ENCODE peak calls at places on chromosomes 11 and 22, in eight cellular contexts. G is stomach, I is IMR-90, D is suprapubic skin, E is K562, Q is heart left ventricle, J is sigmoid colon, L is spleen. T is an unnamed sample.

GRCh38 chr11:94303884-94304459 is 408 bp upstream of the IZUMO1R start:
- DNase-seq in D (no peak), G (no peak), L (no peak), E (no peak), I (no peak), J (no peak), Q (no peak), T (no peak)

GRCh38 chr11:35590412-35590811 is 27.8 kb upstream of the FJX1 start:
- DNase-seq in D (no peak), G (no peak), E (no peak), I (peak), J (no peak), Q (no peak), L (no peak), T (no peak)

GRCh38 chr11:103892603-103893002 is 143.8 kb upstream of the DDI1 start:
- DNase-seq in I (peak), D (no peak), L (no peak), E (no peak), Q (no peak), G (no peak), J (no peak), T (no peak)

GRCh38 chr11:416757-417621 is 2.2 kb upstream of the SIGIRR start:
- DNase-seq in E (no peak), L (peak), Q (peak), J (no peak), I (no peak), D (no peak), G (peak), T (no peak)

GRCh38 chr11:93686812-93687211 is 25.3 kb downstream of the CEP295 start:
- DNase-seq in Q (no peak), J (no peak), E (no peak), L (no peak), D (no peak), G (no peak), I (peak), T (no peak)

GRCh38 chr11:130198292-130198691 is 38.7 kb downstream of the ST14 start:
- DNase-seq in L (peak), Q (no peak), J (no peak), E (no peak), G (no peak), I (no peak), D (no peak), T (no peak)

GRCh38 chr11:64864473-64865285 is 13.7 kb downstream of the EHD1 start:
- DNase-seq in L (peak), Q (peak), G (no peak), I (peak), E (no peak), J (peak), D (no peak), T (no peak)

GRCh38 chr22:43531651-43532050 is 119.8 kb downstream of the MPPED1 start:
- DNase-seq in G (no peak), Q (no peak), L (no peak), E (no peak), I (no peak), J (no peak), D (no peak), T (no peak)

GRCh38 chr11:44381261-44381660 is 71.3 kb upstream of the ALX4 start:
- DNase-seq in G (no peak), L (no peak), J (no peak), E (no peak), I (no peak), Q (no peak), D (peak), T (no peak)

GRCh38 chr11:120303004-120303637 is 22.0 kb upstream of the TLCD5 start:
- DNase-seq in D (no peak), Q (peak), J (peak), G (peak), I (peak), L (no peak), E (peak), T (peak)

GRCh38 chr11:10267821-10268220 is 26.2 kb downstream of the SBF2 start:
- DNase-seq in L (no peak), Q (no peak), E (no peak), D (no peak), J (no peak), I (no peak), G (no peak), T (no peak)

GRCh38 chr22:19723165-19723989 is at the start of gene GP1BB:
- DNase-seq in G (peak), I (no peak), D (no peak), Q (peak), J (no peak), E (peak), L (no peak), T (no peak)

GRCh38 chr11:21414928-21415327 is 745.5 kb downstream of the NELL1 start:
- DNase-seq in J (no peak), E (no peak), D (no peak), G (no peak), I (no peak), Q (no peak), L (no peak), T (no peak)

GRCh38 chr11:17929171-17929570 is 83.7 kb downstream of the SERGEF start:
- DNase-seq in L (no peak), D (no peak), J (no peak), Q (no peak), E (no peak), G (no peak), I (no peak), T (no peak)

GRCh38 chr11:68974421-68975194 is 6.2 kb downstream of the MRGPRD start:
- DNase-seq in E (peak), I (peak), L (peak), J (peak), Q (no peak), D (peak), G (no peak), T (no peak)

GRCh38 chr11:62340269-62340901 is 3.1 kb downstream of the ASRGL1 start:
- DNase-seq in D (no peak), J (peak), I (peak), E (peak), L (peak), Q (peak), G (peak), T (no peak)

GRCh38 chr11:83061883-83062282 is 9.8 kb downstream of the RAB30 start:
- DNase-seq in I (no peak), D (no peak), L (no peak), G (no peak), E (no peak), Q (no peak), J (no peak), T (no peak)

GRCh38 chr11:61509058-61510029 is 795 bp downstream of the LRRC10B start:
- DNase-seq in E (peak), G (peak), D (no peak), Q (peak), I (peak), L (peak), J (peak), T (peak)

GRCh38 chr11:26144309-26144690 is 187.6 kb upstream of the ANO3 start:
- DNase-seq in D (no peak), L (no peak), J (no peak), I (no peak), Q (no peak), E (no peak), G (no peak), T (no peak)

GRCh38 chr11:126748097-126748756 is 252.3 kb downstream of the KIRREL3 start:
- DNase-seq in E (no peak), L (peak), G (no peak), Q (no peak), I (no peak), J (no peak), D (no peak), T (no peak)

GRCh38 chr11:120137611-120138521 is at the start of gene TRIM29:
- DNase-seq in L (peak), I (no peak), Q (peak), E (peak), D (peak), J (peak), G (peak), T (no peak)

GRCh38 chr22:43828711-43829447 is 16.8 kb upstream of the EFCAB6 start:
- DNase-seq in E (no peak), G (no peak), L (peak), I (peak), J (peak), D (peak), Q (peak), T (peak)

GRCh38 chr11:66020618-66021357 is 5.5 kb downstream of the CATSPER1 start:
- DNase-seq in L (peak), I (peak), Q (no peak), E (peak), D (no peak), G (peak), J (no peak), T (no peak)

DNA sequence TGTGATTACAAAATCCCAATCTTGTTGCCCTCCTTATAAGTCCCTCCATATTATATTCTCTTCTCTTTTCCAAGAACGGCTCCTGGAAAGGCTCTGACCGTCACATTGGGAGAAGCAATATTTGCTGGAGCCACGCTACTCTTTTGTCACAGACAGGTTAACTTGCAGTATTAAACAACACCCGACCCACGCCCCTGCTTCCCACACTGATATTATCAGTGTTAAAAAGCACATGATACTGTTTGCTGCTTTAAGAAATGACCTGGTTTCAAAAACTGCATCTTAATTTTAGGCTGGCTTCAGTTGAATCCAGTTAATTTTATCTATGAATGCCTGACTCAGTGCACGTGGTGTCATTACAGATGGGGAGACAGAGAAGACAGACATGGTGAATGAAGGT is 3.1 kb downstream of the FLI1 start:
- DNase-seq in D (no peak), L (no peak), E (no peak), Q (no peak), G (no peak), I (no peak), J (no peak), T (no peak)
- H3K4me3 ChIP-seq in D (peak), L (peak), E (no peak), Q (peak), G (peak), I (no peak), J (no peak), T (peak)

GRCh38 chr11:111814567-111814966 is 48.4 kb upstream of the PPP2R1B start:
- DNase-seq in I (peak), E (no peak), D (no peak), Q (no peak), J (no peak), G (no peak), L (no peak), T (no peak)
- H3K27ac ChIP-seq in I (no peak), E (no peak), D (no peak), Q (no peak), J (peak), G (peak), L (no peak), T (peak)

GRCh38 chr22:39152024-39152510 is 413 bp downstream of the CBX7 start:
- DNase-seq in E (no peak), L (no peak), G (no peak), Q (no peak), J (peak), I (no peak), D (no peak), T (no peak)

GRCh38 chr22:39151329-39151975 is 1.0 kb downstream of the CBX7 start:
- DNase-seq in J (peak), Q (no peak), E (no peak), L (peak), I (no peak), G (no peak), D (no peak), T (no peak)

GRCh38 chr22:39153220-39153860 is 860 bp upstream of the CBX7 start:
- DNase-seq in J (peak), G (no peak), I (no peak), E (no peak), L (no peak), D (no peak), Q (no peak), T (no peak)

GRCh38 chr22:39150848-39151215 is 1.6 kb downstream of the CBX7 start:
- DNase-seq in Q (no peak), G (no peak), I (no peak), D (no peak), L (peak), J (peak), E (no peak), T (no peak)

GRCh38 chr22:39152511-39153219 is at the start of gene CBX7:
- DNase-seq in Q (peak), D (peak), G (peak), I (peak), L (peak), J (peak), E (peak), T (peak)
- TF ChIP-seq POLR2A in Q (peak), D (no peak), G (no peak), I (no peak), L (no peak), J (peak), E (peak), T (peak)

DNA sequence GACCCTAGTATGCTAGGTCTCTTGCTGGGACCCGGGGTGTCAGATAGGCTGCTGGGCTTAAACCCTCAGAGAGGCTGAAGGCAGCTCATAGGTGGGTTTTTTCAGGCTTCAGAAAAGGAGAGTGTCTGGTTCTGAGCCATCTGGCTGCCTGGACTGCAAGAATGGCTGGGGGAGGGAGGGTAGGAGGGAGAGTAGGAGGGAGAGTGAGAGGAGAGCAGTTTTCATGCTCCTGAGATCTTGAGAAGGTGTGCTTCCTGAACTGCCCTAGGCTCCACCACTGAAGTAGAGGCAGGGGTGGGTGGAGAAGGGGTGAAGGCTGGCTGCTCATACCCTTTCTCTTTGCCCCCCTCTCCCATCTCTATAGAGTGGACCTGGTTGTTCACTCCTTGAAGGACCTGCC is 4.6 kb downstream of the HMBS start:
- DNase-seq in J (no peak), G (no peak), I (no peak), L (no peak), D (no peak), Q (no peak), E (peak), T (no peak)
- H3K4me3 ChIP-seq in J (no peak), G (no peak), I (no peak), L (no peak), D (no peak), Q (no peak), E (peak), T (no peak)

DNA sequence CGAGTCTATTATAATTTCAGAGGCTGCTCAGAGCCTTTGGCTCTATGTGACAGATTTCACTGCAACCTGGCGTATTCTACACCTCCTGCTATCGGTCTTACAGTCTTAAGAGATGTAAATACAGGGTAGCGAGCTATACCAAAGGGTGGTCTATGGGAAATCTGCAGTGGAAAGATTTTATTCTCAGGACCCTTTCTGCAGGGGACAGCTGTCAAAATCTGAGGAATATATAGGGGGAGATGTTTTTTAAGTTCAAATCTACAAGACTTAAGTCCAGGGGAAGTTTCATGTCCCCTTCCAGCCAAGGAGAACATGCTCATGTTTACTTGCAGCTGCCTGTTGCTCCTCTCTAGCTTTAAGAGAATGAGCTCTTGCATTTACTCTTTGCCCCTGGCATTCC is 62.7 kb downstream of the MICAL2 start:
- DNase-seq in D (no peak), G (no peak), L (no peak), I (no peak), J (no peak), Q (no peak), E (no peak), T (no peak)
- H3K27ac ChIP-seq in D (no peak), G (no peak), L (no peak), I (no peak), J (peak), Q (no peak), E (peak), T (no peak)

DNA sequence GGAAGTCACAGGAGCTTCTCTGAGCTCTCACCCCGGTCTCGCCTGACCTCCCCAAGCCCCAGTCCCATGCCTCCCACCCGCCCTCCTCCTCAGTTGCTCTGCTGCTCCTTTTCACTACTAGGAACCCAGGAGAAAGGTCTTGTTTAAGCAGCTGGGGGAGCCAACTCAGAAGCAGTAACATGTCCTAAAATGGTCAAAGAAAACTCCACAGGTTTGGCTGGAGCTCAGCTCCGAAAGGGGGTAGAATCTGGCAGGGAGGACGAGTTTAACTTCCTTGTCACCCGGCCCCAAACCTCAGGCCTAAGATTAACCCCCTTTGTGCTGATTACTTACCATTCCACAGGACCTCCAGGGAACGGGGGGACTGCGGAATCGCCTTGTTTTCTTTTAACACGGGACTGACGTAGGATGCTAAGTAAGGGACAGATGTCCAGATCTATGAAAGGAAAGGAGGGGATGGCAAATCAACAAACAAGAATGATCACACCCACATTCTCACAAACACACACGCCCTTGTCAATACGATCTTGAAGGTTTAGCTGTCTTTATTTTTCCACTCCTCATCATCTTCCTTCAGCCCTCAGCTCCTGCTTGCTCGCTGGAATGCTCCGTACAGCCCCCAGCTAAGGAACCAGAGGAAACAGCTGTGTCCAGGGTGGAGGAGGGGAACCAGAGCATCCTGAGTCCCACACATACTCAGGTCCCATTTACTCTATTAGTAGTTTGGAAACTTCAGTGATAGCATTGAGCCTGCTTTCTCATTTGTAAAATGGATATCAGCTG is 13.5 kb downstream of the PCSK7 start:
- DNase-seq in Q (peak), G (no peak), E (no peak), I (peak), L (peak), J (peak), D (no peak), T (peak)
- TF ChIP-seq POLR2A in Q (no peak), G (no peak), E (no peak), I (no peak), L (no peak), J (no peak), D (no peak), T (no peak)

GRCh38 chr22:49847751-49848689 is 5.6 kb upstream of the ZBED4 start:
- DNase-seq in Q (peak), E (no peak), L (peak), J (no peak), I (no peak), G (no peak), D (no peak), T (no peak)
- H3K4me3 ChIP-seq in Q (peak), E (no peak), L (peak), J (peak), I (peak), G (peak), D (peak), T (peak)

GRCh38 chr11:78364128-78364751 is 53.4 kb downstream of the GAB2 start:
- DNase-seq in E (no peak), J (no peak), L (no peak), Q (no peak), I (no peak), D (no peak), G (no peak), T (no peak)
- H3K27ac ChIP-seq in E (peak), J (no peak), L (no peak), Q (no peak), I (no peak), D (no peak), G (no peak), T (no peak)